ENCODE peak calls at places on chromosomes 2 and 18, in six cellular contexts. One of them, this sample, is unnamed. For H3K4me1, the result is how much of the 10 kb centered on the place peaks cover.

GRCh38 chr18:76410660-76411417 is 84.2 kb downstream of the ZNF516 start:
- ATAC-seq in HepG2: no peak
- ATAC-seq in A549: no peak
- ATAC-seq in K562: no peak
- ATAC-seq in upper lobe of left lung: no peak
- ATAC-seq in GM12878: peak
- ATAC-seq in this sample: no peak

GRCh38 chr2:176494949-176495353 is 225.7 kb downstream of the MTX2 start:
- ATAC-seq in A549: no peak
- ATAC-seq in GM12878: peak
- ATAC-seq in HepG2: no peak
- ATAC-seq in K562: no peak
- ATAC-seq in upper lobe of left lung: peak
- ATAC-seq in this sample: peak

GRCh38 chr2:128799284-128799552 is 480.6 kb upstream of the HS6ST1 start:
- ATAC-seq in upper lobe of left lung: no peak
- ATAC-seq in GM12878: no peak
- ATAC-seq in A549: no peak
- ATAC-seq in HepG2: no peak
- ATAC-seq in K562: no peak
- ATAC-seq in this sample: no peak

GRCh38 chr2:46270384-46270783 is 26.8 kb upstream of the EPAS1 start:
- ATAC-seq in upper lobe of left lung: no peak
- ATAC-seq in HepG2: no peak
- ATAC-seq in A549: no peak
- ATAC-seq in GM12878: peak
- ATAC-seq in K562: peak
- ATAC-seq in this sample: no peak

GRCh38 chr18:37537868-37538525 is 27.6 kb downstream of the CELF4 start:
- ATAC-seq in upper lobe of left lung: peak
- ATAC-seq in GM12878: peak
- ATAC-seq in A549: peak
- ATAC-seq in HepG2: peak
- ATAC-seq in K562: peak
- ATAC-seq in this sample: peak

GRCh38 chr2:172460780-172461201 is 33.4 kb downstream of the ITGA6 start:
- ATAC-seq in HepG2: no peak
- ATAC-seq in A549: no peak
- ATAC-seq in upper lobe of left lung: no peak
- ATAC-seq in GM12878: no peak
- ATAC-seq in K562: no peak
- ATAC-seq in this sample: no peak

GRCh38 chr18:10475633-10476388 is 21.4 kb downstream of the APCDD1 start:
- ATAC-seq in A549: no peak
- ATAC-seq in GM12878: no peak
- ATAC-seq in upper lobe of left lung: peak
- ATAC-seq in K562: no peak
- ATAC-seq in HepG2: no peak
- ATAC-seq in this sample: no peak

GRCh38 chr2:197309369-197310231 is 980 bp downstream of the ANKRD44 start:
- ATAC-seq in HepG2: no peak
- ATAC-seq in upper lobe of left lung: peak
- ATAC-seq in A549: no peak
- ATAC-seq in GM12878: peak
- ATAC-seq in K562: no peak
- ATAC-seq in this sample: peak

GRCh38 chr2:56456791-56457190 is 273.0 kb downstream of the CCDC85A start:
- ATAC-seq in K562: no peak
- ATAC-seq in HepG2: no peak
- ATAC-seq in A549: no peak
- ATAC-seq in upper lobe of left lung: no peak
- ATAC-seq in GM12878: no peak
- ATAC-seq in this sample: no peak

GRCh38 chr2:238897911-238898311 is 50.0 kb downstream of the TWIST2 start:
- ATAC-seq in HepG2: no peak
- ATAC-seq in A549: no peak
- ATAC-seq in GM12878: no peak
- ATAC-seq in K562: no peak
- ATAC-seq in upper lobe of left lung: no peak
- ATAC-seq in this sample: peak

GRCh38 chr2:214196260-214196659 is 214.6 kb upstream of the VWC2L start:
- ATAC-seq in K562: no peak
- ATAC-seq in GM12878: no peak
- ATAC-seq in HepG2: no peak
- ATAC-seq in upper lobe of left lung: no peak
- ATAC-seq in A549: no peak
- ATAC-seq in this sample: no peak

GRCh38 chr18:12839057-12839525 is 44.9 kb downstream of the PTPN2 start:
- ATAC-seq in A549: no peak
- ATAC-seq in upper lobe of left lung: peak
- ATAC-seq in GM12878: peak
- ATAC-seq in HepG2: no peak
- ATAC-seq in K562: no peak
- ATAC-seq in this sample: no peak

GRCh38 chr2:151260492-151261239 is 997 bp downstream of the RBM43 start:
- ATAC-seq in GM12878: no peak
- ATAC-seq in K562: peak
- ATAC-seq in A549: no peak
- ATAC-seq in upper lobe of left lung: no peak
- ATAC-seq in HepG2: no peak
- ATAC-seq in this sample: no peak

GRCh38 chr2:133286326-133286922 is 281.8 kb downstream of the NCKAP5 start:
- ATAC-seq in upper lobe of left lung: no peak
- ATAC-seq in HepG2: no peak
- ATAC-seq in A549: no peak
- ATAC-seq in K562: no peak
- ATAC-seq in GM12878: no peak
- ATAC-seq in this sample: no peak

GRCh38 chr2:234025475-234025874 is 25.0 kb upstream of the SPP2 start:
- ATAC-seq in HepG2: peak
- ATAC-seq in K562: no peak
- ATAC-seq in A549: no peak
- ATAC-seq in upper lobe of left lung: no peak
- ATAC-seq in GM12878: peak
- ATAC-seq in this sample: no peak

GRCh38 chr18:3823073-3823472 is 373.1 kb downstream of the TGIF1 start:
- ATAC-seq in K562: no peak
- ATAC-seq in upper lobe of left lung: no peak
- ATAC-seq in HepG2: no peak
- ATAC-seq in A549: no peak
- ATAC-seq in GM12878: no peak
- ATAC-seq in this sample: no peak

GRCh38 chr2:9918275-9918674 is 33.2 kb upstream of the GRHL1 start:
- ATAC-seq in K562: no peak
- ATAC-seq in HepG2: no peak
- ATAC-seq in A549: no peak
- ATAC-seq in upper lobe of left lung: peak
- ATAC-seq in GM12878: no peak
- ATAC-seq in this sample: peak

GRCh38 chr2:133954636-133955035 is 299.2 kb upstream of the MGAT5 start:
- ATAC-seq in upper lobe of left lung: no peak
- ATAC-seq in K562: no peak
- ATAC-seq in GM12878: no peak
- ATAC-seq in A549: no peak
- ATAC-seq in HepG2: no peak
- ATAC-seq in this sample: no peak

GRCh38 chr2:75710220-75710576 is 517 bp downstream of the GCFC2 start:
- ATAC-seq in A549: no peak
- ATAC-seq in GM12878: no peak
- ATAC-seq in upper lobe of left lung: no peak
- ATAC-seq in HepG2: no peak
- ATAC-seq in K562: peak
- ATAC-seq in this sample: no peak

GRCh38 chr2:65357959-65358294 is 74.5 kb downstream of the SPRED2 start:
- ATAC-seq in K562: no peak
- ATAC-seq in GM12878: peak
- ATAC-seq in A549: no peak
- ATAC-seq in HepG2: no peak
- ATAC-seq in upper lobe of left lung: no peak
- ATAC-seq in this sample: no peak

GRCh38 chr2:26337298-26337697 is 8.6 kb upstream of the SELENOI start:
- ATAC-seq in A549: no peak
- ATAC-seq in HepG2: no peak
- ATAC-seq in upper lobe of left lung: no peak
- ATAC-seq in GM12878: no peak
- ATAC-seq in K562: no peak
- ATAC-seq in this sample: no peak

GRCh38 chr2:138432971-138433370 is 68.6 kb upstream of the SPOPL start:
- ATAC-seq in A549: no peak
- ATAC-seq in upper lobe of left lung: no peak
- ATAC-seq in HepG2: no peak
- ATAC-seq in GM12878: peak
- ATAC-seq in K562: no peak
- ATAC-seq in this sample: no peak

GRCh38 chr18:74450626-74451025 is 6.5 kb downstream of the DIPK1C start:
- ATAC-seq in GM12878: no peak
- ATAC-seq in A549: no peak
- ATAC-seq in HepG2: peak
- ATAC-seq in K562: no peak
- ATAC-seq in upper lobe of left lung: no peak
- ATAC-seq in this sample: peak

DNA sequence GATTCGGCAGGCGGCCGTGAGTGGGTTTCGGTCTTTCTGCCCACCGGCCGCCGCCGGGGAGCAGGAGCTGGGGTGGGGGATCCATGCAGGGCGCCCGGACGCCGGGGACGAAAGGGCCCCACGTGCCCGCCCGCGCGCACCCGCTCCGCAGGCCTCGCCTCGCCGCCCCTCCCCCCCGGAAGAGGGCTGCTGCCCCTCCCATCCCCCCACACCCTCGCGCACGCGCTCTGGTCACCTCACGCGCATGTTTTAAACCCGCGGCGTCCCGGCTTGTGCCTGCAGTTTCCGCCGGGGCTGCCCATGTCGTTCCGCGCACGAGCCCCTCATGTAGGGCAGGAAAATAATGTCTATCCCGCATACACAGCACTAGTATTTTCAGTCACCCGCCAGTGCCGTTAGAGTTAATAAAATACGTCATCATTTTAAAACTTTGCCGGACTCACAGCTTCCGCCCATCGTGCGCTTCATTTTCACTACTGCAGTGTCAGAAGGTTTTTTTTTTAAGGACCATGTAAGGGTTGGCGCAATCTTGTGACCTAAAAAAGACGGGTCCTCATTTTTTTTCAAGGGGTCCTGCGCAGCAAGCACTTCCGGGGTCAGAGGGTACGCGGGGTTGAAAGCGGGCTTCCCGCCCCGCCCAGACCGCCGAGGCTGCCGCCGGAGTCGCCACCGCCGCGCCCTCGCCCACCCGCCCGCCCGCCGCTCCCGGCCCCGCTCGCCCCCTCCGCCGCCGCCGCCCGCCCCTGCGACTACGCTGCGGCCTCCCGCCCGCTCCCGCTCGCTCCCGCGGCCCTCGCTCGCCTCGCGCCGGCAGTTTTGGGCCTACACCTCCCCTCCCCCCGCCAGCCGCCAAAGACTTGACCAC is at the start of gene PCBP1:
- ATAC-seq in A549: peak
- ATAC-seq in GM12878: peak
- ATAC-seq in upper lobe of left lung: peak
- ATAC-seq in K562: peak
- ATAC-seq in HepG2: peak
- ATAC-seq in this sample: peak
- TF ChIP-seq EP300 in A549: peak
- TF ChIP-seq EP300 in GM12878: no peak
- TF ChIP-seq EP300 in upper lobe of left lung: no peak
- TF ChIP-seq EP300 in K562: no peak
- TF ChIP-seq EP300 in HepG2: peak
- TF ChIP-seq EP300 in this sample: no peak

GRCh38 chr2:28761420-28761819 is 9.8 kb downstream of the PPP1CB start:
- ATAC-seq in A549: no peak
- ATAC-seq in HepG2: no peak
- ATAC-seq in K562: no peak
- ATAC-seq in upper lobe of left lung: no peak
- ATAC-seq in GM12878: peak
- ATAC-seq in this sample: no peak
- H3K4me1 ChIP-seq in A549: under half
- H3K4me1 ChIP-seq in HepG2: under half
- H3K4me1 ChIP-seq in K562: under half
- H3K4me1 ChIP-seq in upper lobe of left lung: half or more
- H3K4me1 ChIP-seq in GM12878: under half
- H3K4me1 ChIP-seq in this sample: under half

DNA sequence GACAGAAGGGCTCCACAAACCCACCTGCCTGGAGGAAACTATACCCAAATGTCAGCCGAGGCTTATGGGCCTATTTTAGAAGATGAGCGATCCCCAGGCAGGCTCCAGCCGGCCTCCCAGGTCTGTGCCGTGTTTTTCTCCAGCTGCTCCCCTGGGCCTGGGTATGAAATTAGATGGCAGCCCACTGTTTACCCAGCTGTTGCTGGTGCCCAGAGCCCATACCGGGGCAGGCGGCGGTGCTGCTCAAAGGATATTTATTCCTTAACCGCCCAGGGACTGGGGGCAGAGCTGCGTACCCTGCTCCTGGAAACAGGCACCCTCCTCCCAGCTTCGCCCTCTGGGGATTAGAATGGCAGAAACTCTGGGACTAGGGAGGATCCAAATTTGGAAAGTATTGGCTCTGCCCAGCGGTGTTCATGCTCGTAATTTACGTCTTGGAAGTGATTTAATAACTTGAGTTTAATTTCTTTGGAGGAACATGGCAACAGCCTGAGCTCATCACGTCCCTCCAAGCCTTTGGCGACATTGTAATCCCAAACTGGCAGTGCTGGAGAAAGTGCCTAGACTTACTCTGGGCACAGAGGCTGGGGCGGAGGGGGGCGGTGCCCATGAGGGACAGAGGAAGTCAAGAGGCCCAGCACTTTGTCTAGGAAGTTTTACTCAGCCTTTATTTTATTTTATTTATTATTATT is 199.2 kb downstream of the KLHL29 start:
- ATAC-seq in K562: no peak
- ATAC-seq in A549: no peak
- ATAC-seq in GM12878: no peak
- ATAC-seq in HepG2: no peak
- ATAC-seq in upper lobe of left lung: no peak
- ATAC-seq in this sample: peak
- TF ChIP-seq EP300 in K562: no peak
- TF ChIP-seq EP300 in A549: no peak
- TF ChIP-seq EP300 in GM12878: no peak
- TF ChIP-seq EP300 in HepG2: no peak
- TF ChIP-seq EP300 in upper lobe of left lung: no peak
- TF ChIP-seq EP300 in this sample: no peak

DNA sequence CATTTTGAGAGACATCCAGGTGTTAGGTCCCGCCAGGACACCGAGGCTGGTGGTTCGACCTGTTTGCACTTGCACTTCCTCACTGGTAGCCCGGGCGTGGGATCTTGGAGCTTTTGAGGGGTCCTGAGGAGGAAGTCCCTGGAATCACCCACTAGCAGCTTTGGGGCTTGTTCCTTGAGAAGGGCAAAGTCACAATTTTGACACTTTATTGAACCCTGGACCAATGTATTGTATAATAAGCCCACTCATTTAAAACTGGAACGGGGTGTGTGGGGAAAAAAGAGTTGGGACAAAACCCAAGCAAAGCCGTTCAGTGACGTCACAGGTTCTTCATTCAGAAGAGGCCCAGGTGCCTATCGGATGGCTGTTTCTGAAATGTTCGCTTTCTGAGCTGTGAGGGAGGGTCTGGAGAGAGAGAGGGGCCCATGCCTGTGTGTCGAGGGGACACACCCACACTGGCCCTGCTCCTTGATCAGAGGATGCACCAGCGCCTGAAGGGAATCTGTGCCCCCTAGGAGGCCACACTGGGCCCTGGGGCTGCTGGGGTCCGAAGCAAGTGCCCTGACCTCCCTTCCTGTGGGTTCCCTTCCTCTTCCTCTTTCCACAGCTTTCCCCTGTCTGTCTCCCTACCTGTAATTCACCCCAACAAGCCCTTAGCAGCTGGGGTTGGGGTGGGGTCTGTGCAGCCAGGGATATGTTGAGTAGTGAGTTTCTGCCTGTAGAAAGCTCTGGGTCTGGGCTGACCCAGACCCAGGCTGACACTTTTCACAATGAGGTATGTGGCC is 2.6 kb downstream of the LPIN1 start:
- ATAC-seq in GM12878: peak
- ATAC-seq in HepG2: no peak
- ATAC-seq in A549: no peak
- ATAC-seq in K562: no peak
- ATAC-seq in upper lobe of left lung: no peak
- ATAC-seq in this sample: no peak
- H3K4me1 ChIP-seq in GM12878: half or more
- H3K4me1 ChIP-seq in HepG2: under half
- H3K4me1 ChIP-seq in A549: under half
- H3K4me1 ChIP-seq in K562: half or more
- H3K4me1 ChIP-seq in upper lobe of left lung: half or more
- H3K4me1 ChIP-seq in this sample: under half